ENCODE peak calls at places on chromosomes 12 and 14, in four cellular contexts. Z is AG04450, U is tibial nerve, X is pancreas. C is an unnamed sample.

GRCh38 chr14:72000907-72001306 is 68.7 kb downstream of the RGS6 start:
- DNase-seq in Z (no peak), X (no peak), U (peak; percentile 60), C (no peak)

GRCh38 chr14:85415015-85415712 is 114.8 kb upstream of the FLRT2 start:
- DNase-seq in Z (peak; percentile 63), X (peak; percentile 38), U (peak; percentile 75), C (peak; percentile 83)

GRCh38 chr14:61372379-61372778 is 51.0 kb downstream of the PRKCH start:
- DNase-seq in Z (no peak), U (no peak), X (no peak), C (no peak)

GRCh38 chr12:106369624-106370346 is 12.2 kb downstream of the POLR3B start:
- DNase-seq in Z (peak; percentile 55), X (no peak), U (no peak), C (no peak)

GRCh38 chr14:73472182-73473114 is 14.1 kb upstream of the NUMB start:
- DNase-seq in X (no peak), Z (peak; percentile 50), U (peak; percentile 36), C (peak; percentile 66)

GRCh38 chr12:76533331-76533730 is 26.2 kb downstream of the OSBPL8 start:
- DNase-seq in Z (no peak), U (no peak), X (no peak), C (no peak)

GRCh38 chr12:75820848-75821578 is 210.6 kb downstream of the PHLDA1 start:
- DNase-seq in U (peak; percentile 66), Z (peak; percentile 93), X (no peak), C (no peak)

GRCh38 chr14:68619805-68620574 is 172.9 kb downstream of the ZFP36L1 start:
- DNase-seq in X (peak; percentile 12), Z (no peak), U (peak; percentile 3), C (peak; percentile 42)

GRCh38 chr14:78885884-78886283 is 715.7 kb downstream of the NRXN3 start:
- DNase-seq in Z (no peak), U (no peak), X (no peak), C (no peak)

GRCh38 chr12:126389215-126389841 is 1324.1 kb downstream of the AACS start:
- DNase-seq in Z (peak; percentile 6), U (no peak), X (no peak), C (no peak)

GRCh38 chr12:110249716-110250225 is 31.3 kb upstream of the ATP2A2 start:
- DNase-seq in X (no peak), U (no peak), Z (no peak), C (no peak)

GRCh38 chr12:107461222-107461980 is 224.2 kb upstream of the PWP1 start:
- DNase-seq in Z (peak; percentile 42), U (no peak), X (no peak), C (no peak)

GRCh38 chr14:34081576-34082136 is 130.8 kb upstream of the EGLN3 start:
- DNase-seq in X (peak; percentile 39), Z (no peak), U (no peak), C (no peak)

GRCh38 chr14:101358320-101358569 is 203.1 kb upstream of the DIO3 start:
- DNase-seq in U (no peak), X (no peak), Z (no peak), C (peak; percentile 58)
- H3K4me3 ChIP-seq in U (no peak overlapping the region), X (no peak overlapping the region), Z (no peak overlapping the region), C (no peak overlapping the region)

DNA sequence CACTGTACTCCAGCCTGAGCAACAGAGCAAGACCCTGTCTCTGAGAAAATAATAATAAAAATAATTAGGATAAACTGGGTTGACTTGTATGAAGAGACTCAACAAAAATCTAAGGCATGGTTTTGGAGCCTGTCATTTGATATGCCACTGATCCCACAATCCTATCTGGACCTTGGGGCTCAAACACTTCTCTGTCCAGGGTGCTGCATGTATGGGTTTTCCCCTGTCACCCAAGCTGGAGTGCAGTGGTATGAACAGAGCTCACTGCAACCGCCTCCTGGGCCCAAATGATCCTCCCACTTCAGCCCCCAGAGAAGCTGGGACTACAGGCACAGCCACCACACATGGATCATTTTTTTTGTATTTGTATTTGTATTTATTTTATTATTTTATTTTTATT is 5.3 kb upstream of the VSIG10 start:
- DNase-seq in Z (no peak), U (no peak), X (no peak), C (no peak)
- H3K4me3 ChIP-seq in Z (no peak overlapping the region), U (no peak overlapping the region), X (no peak overlapping the region), C (no peak overlapping the region)

GRCh38 chr14:104970231-104971068 is 7.7 kb downstream of the AHNAK2 start:
- DNase-seq in Z (peak; percentile 29), U (peak; percentile 72), X (no peak), C (peak; percentile 91)
- H3K4me3 ChIP-seq in Z (peak overlapping the region; percentile 48), U (no peak overlapping the region), X (no peak overlapping the region), C (peak overlapping the region; percentile 53)

DNA sequence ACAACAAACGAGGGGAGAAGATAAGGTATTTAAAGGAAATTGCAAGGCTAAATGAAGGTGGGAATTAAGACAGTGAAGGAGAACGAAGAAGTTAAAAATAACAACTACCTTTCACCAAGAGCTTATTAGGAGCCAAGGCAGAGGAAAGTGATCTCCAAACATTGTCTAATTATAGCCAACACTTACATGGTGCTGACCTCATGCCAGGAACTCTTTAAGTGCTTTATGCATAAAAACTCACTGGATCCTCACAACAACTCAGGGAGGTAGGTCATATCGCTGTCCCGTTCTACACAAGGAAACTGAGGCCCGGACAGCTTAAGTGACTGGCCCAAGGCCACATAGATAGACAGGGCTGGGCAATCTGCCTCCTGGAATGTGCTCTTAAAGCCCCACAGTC is 19.5 kb downstream of the TAMALIN start:
- DNase-seq in Z (no peak), U (no peak), X (no peak), C (no peak)
- H3K4me3 ChIP-seq in Z (no peak overlapping the region), U (no peak overlapping the region), X (no peak overlapping the region), C (no peak overlapping the region)

GRCh38 chr12:67512061-67512460 is 136.5 kb upstream of the DYRK2 start:
- DNase-seq in X (no peak), Z (no peak), U (no peak), C (no peak)

GRCh38 chr12:67508830-67509229 is 139.7 kb upstream of the DYRK2 start:
- DNase-seq in Z (no peak), U (no peak), X (no peak), C (no peak)

GRCh38 chr12:67514502-67514901 is 134.0 kb upstream of the DYRK2 start:
- DNase-seq in Z (no peak), X (no peak), U (no peak), C (no peak)

GRCh38 chr12:67506739-67507138 is 141.8 kb upstream of the DYRK2 start:
- DNase-seq in U (no peak), Z (no peak), X (no peak), C (no peak)

DNA sequence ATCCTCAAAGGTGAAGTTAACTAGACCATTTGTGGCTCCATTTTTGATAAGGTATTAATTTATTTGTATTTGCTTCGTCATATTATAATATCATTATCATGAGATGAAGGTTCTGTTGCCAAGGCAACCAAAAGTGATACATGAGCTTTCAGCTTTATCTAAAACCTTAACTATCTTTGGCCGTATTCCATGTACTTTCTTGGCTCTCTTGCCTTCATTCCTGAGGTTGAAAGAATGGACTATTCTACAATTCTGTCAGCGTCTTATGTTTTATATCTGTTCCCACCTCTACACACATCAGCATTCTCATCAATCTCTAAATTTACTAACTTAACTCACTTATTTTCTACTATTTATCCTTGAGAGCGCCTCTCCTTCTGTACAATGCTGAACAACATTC is 138.6 kb upstream of the DYRK2 start:
- DNase-seq in U (no peak), X (no peak), Z (no peak), C (no peak)
- H3K4me3 ChIP-seq in U (no peak overlapping the region), X (no peak overlapping the region), Z (no peak overlapping the region), C (no peak overlapping the region)

DNA sequence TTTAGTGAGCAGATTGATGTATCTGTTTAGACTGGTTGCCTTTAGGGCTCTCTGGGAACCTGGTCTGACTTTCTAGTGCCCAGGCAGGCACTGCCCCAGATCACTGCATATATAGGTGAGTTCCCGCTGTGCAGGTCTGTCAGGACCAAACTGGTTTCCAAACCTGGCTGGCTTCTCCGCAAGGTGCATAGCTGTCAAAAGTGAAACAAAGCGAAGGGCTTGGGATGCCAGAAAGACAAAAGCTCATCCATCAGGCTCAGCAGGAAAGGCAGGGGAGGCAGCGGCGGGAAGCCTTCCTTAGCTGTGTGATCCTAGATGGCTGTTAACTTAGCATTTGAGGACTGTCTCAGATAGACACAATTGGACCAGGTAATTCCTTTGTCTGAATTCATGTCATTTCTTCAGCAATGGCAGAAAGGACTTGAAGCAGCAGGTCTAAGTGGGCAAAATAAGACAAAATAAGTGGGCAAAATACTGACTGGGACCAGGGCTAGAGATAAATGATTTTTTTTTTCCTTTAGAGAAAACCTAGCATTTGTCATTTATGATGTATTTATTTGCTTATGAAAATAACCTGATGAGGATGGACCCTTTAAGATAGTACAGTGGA is 128.6 kb upstream of the DYRK2 start:
- DNase-seq in Z (no peak), U (no peak), X (no peak), C (peak; percentile 38)
- H3K4me3 ChIP-seq in Z (no peak overlapping the region), U (no peak overlapping the region), X (no peak overlapping the region), C (no peak overlapping the region)